ENCODE peak calls at places on chromosomes 4 and X, in seven cellular contexts. H is brain microvascular endothelial cell, N is GM23338, V is cardiac muscle cell, A is IMR-90, X is colonic mucosa, M is A549. K is an unnamed sample.

GRCh38 chr4:123587983-123588494 is 191.4 kb downstream of the SPRY1 start:
- DNase-seq in M (peak), H (peak), V (peak), N (no peak), X (peak), A (peak), K (peak)

GRCh38 chr4:136946307-136946907 is 585.9 kb downstream of the PCDH18 start:
- DNase-seq in V (no peak), N (no peak), A (no peak), H (no peak), M (no peak), X (no peak), K (no peak)

GRCh38 chr4:60611762-60612496 is 588.2 kb upstream of the ADGRL3 start:
- DNase-seq in A (peak), H (peak), N (peak), V (no peak), M (peak), X (no peak), K (no peak)

GRCh38 chrX:44874481-44875184 is 1.6 kb downstream of the KDM6A start:
- DNase-seq in V (peak), H (no peak), A (peak), M (peak), N (peak), X (peak), K (no peak)

GRCh38 chr4:122278976-122279375 is 99.8 kb upstream of the ADAD1 start:
- DNase-seq in M (no peak), H (no peak), V (no peak), A (no peak), N (no peak), X (no peak), K (no peak)

GRCh38 chrX:40521868-40522450 is 58.8 kb upstream of the ATP6AP2 start:
- DNase-seq in H (no peak), X (no peak), A (no peak), N (no peak), M (no peak), V (no peak), K (no peak)

GRCh38 chr4:102219143-102219542 is 126.1 kb downstream of the SLC39A8 start:
- DNase-seq in H (no peak), X (no peak), N (peak), M (no peak), A (no peak), V (no peak), K (no peak)

GRCh38 chr4:126264839-126265238 is 950.1 kb downstream of the FAT4 start:
- DNase-seq in V (peak), X (no peak), N (no peak), M (no peak), H (no peak), A (peak), K (no peak)

GRCh38 chr4:6723851-6724250 is 7.9 kb downstream of the BLOC1S4 start:
- DNase-seq in V (no peak), X (no peak), N (no peak), A (no peak), H (no peak), M (no peak), K (no peak)

GRCh38 chr4:6523251-6523650 is 50.8 kb upstream of the PPP2R2C start:
- DNase-seq in H (no peak), M (peak), A (peak), X (no peak), N (no peak), V (peak), K (no peak)

GRCh38 chr4:48234575-48234974 is 35.1 kb downstream of the TEC start:
- DNase-seq in A (no peak), V (no peak), H (no peak), N (no peak), X (no peak), M (no peak), K (no peak)

GRCh38 chr4:183674153-183674552 is 15.1 kb downstream of the TRAPPC11 start:
- DNase-seq in V (peak), A (no peak), N (peak), X (no peak), M (no peak), H (no peak), K (no peak)
- H3K27ac ChIP-seq in V (no peak), A (no peak), N (no peak), X (no peak), M (no peak), H (no peak), K (no peak)

GRCh38 chr4:76375703-76376102 is 45.2 kb downstream of the CCDC158 start:
- DNase-seq in H (no peak), M (no peak), X (no peak), A (no peak), V (no peak), N (no peak), K (no peak)

GRCh38 chr4:76373919-76374552 is 46.9 kb downstream of the CCDC158 start:
- DNase-seq in X (no peak), A (no peak), N (no peak), V (peak), M (peak), H (peak), K (no peak)

GRCh38 chr4:76377481-76377901 is 43.5 kb downstream of the CCDC158 start:
- DNase-seq in V (peak), N (peak), M (peak), H (no peak), X (no peak), A (no peak), K (no peak)

GRCh38 chr4:76376534-76376933 is 44.4 kb downstream of the CCDC158 start:
- DNase-seq in M (peak), A (no peak), N (no peak), V (no peak), H (no peak), X (no peak), K (no peak)

GRCh38 chr4:76374744-76375143 is 46.2 kb downstream of the CCDC158 start:
- DNase-seq in A (no peak), M (no peak), H (no peak), N (no peak), V (no peak), X (no peak), K (no peak)
- TF ChIP-seq CTCF in A (no peak), M (no peak), H (no peak), N (no peak), V (no peak), X (no peak), K (no peak)

GRCh38 chrX:71955530-71956120 is 45.0 kb downstream of the NHSL2 start:
- DNase-seq in N (no peak), M (no peak), H (no peak), V (no peak), X (no peak), A (no peak), K (no peak)

GRCh38 chrX:71954458-71954857 is 43.8 kb downstream of the NHSL2 start:
- DNase-seq in X (no peak), M (no peak), N (no peak), A (no peak), H (no peak), V (no peak), K (no peak)

GRCh38 chrX:71953946-71954345 is 43.3 kb downstream of the NHSL2 start:
- DNase-seq in N (no peak), V (no peak), H (no peak), A (no peak), X (no peak), M (no peak), K (no peak)

GRCh38 chrX:71953391-71953790 is 42.7 kb downstream of the NHSL2 start:
- DNase-seq in N (no peak), V (no peak), X (no peak), H (no peak), M (no peak), A (no peak), K (no peak)

GRCh38 chrX:71958281-71958675 is 47.6 kb downstream of the NHSL2 start:
- DNase-seq in N (peak), H (no peak), X (no peak), V (peak), A (no peak), M (no peak), K (no peak)
- H3K27ac ChIP-seq in N (peak), H (no peak), X (no peak), V (peak), A (no peak), M (no peak), K (no peak)

DNA sequence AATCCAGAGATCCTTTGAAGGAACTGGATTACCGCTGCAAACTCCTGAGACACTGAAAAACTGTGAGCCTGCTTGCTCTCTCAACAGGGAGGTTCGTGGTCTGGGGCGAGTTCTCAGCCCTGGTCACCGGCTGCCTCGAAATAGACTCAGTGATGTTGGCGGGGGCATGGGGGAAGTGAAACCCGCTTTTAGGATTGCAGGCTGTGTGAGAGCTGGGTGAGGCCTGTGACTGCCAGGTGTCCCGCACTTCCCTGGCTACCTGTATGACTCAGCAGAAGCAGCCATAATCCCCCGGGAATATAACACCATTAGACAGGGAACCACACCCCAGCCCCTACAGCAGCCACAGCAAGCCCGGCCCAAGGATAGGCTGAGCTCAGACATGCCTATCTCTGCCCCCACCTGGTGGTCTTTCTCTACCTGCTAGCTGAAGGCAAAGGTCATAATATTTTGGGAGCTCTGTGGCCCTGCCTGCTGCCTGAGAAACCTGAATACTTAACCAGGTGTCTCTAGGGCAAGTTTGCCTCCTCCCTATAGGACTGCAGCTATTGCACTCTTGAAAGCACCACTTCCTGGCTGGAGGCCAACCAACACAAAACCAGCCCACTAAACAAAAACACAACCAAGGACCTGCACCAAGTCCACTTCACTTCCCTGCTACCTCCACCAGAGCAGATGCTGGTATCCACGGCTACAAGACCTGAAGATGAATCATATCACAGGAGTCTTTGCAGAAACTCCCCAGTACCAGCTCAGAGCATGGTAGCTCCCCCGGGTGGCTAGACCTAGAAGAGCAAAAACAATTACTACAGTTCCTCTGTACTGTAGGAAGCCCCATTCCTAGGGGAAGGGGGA is 202.0 kb downstream of the RRAGB start:
- DNase-seq in M (no peak), X (no peak), A (no peak), N (peak), V (no peak), H (no peak), K (no peak)
- TF ChIP-seq CTCF in M (no peak), X (no peak), A (no peak), N (no peak), V (no peak), H (no peak), K (no peak)

DNA sequence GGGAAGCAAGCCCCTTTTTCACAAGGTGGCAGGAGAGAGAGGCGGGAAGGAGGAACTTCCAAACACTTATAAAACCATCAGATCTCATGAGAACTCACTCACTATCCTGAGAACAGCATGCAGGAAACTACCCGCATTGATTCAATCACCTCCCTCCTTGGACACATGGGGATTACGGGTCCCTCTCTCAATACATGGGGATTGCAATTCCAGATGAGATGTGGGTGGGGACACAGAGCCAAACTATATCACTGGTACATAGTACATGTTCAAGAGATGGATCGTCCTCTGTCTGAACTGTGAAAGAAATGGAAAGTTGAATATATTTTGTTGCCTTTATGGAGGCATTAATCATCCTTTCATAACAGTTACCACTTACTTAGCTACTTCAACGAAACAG is 12.8 kb downstream of the EREG start:
- DNase-seq in A (no peak), N (peak), V (peak), M (no peak), X (no peak), H (no peak), K (no peak)
- H3K27ac ChIP-seq in A (no peak), N (no peak), V (no peak), M (peak), X (no peak), H (no peak), K (no peak)

K was measured in AG04450.